ENCODE peak calls at places on chromosomes 3 and 15, in four cellular contexts. S is GM23248, E is MM.1S, T is hypothalamus. H is an unnamed sample.

GRCh38 chr15:23629234-23629805 is 18.3 kb downstream of the MAGEL2 start:
- DNase-seq in S (peak), E (peak), T (no peak), H (no peak)

GRCh38 chr3:75863130-75863529 is 77.8 kb upstream of the ZNF717 start:
- DNase-seq in S (no peak), E (no peak), T (no peak), H (no peak)

GRCh38 chr3:127532561-127533203 is 57.9 kb downstream of the TPRA1 start:
- DNase-seq in S (no peak), E (no peak), T (no peak), H (no peak)

GRCh38 chr15:96340611-96341464 is 10.3 kb downstream of the NR2F2 start:
- DNase-seq in S (peak), E (peak), T (no peak), H (no peak)

GRCh38 chr15:65092046-65092770 is 15.7 kb downstream of the KBTBD13 start:
- DNase-seq in S (no peak), E (no peak), T (no peak), H (no peak)

GRCh38 chr15:38650384-38650783 is 85.8 kb upstream of the RASGRP1 start:
- DNase-seq in S (no peak), E (no peak), T (no peak), H (no peak)

GRCh38 chr3:128309026-128309425 is 155.7 kb downstream of the EEFSEC start:
- DNase-seq in S (no peak), E (no peak), T (no peak), H (no peak)

GRCh38 chr3:71447197-71447596 is 136.3 kb downstream of the FOXP1 start:
- DNase-seq in S (no peak), E (no peak), T (no peak), H (no peak)

GRCh38 chr3:121995190-121996137 is 26.6 kb downstream of the ILDR1 start:
- DNase-seq in S (peak), E (peak), T (no peak), H (no peak)

GRCh38 chr3:165390171-165390570 is 194.0 kb upstream of the SLITRK3 start:
- DNase-seq in S (no peak), E (no peak), T (no peak), H (no peak)

GRCh38 chr3:16496408-16497222 is 16.9 kb downstream of the RFTN1 start:
- DNase-seq in S (no peak), E (no peak), T (no peak), H (no peak)

GRCh38 chr3:129592362-129593150 is 13.9 kb downstream of the PLXND1 start:
- DNase-seq in S (peak), E (no peak), T (peak), H (no peak)

GRCh38 chr3:177523991-177524438 is 326.7 kb upstream of the TBL1XR1 start:
- DNase-seq in S (no peak), E (no peak), T (no peak), H (no peak)

GRCh38 chr3:174023445-174023844 is 625.9 kb downstream of the NLGN1 start:
- DNase-seq in S (no peak), E (no peak), T (peak), H (no peak)

GRCh38 chr3:192812736-192813383 is 85.5 kb upstream of the FGF12 start:
- DNase-seq in S (peak), E (peak), T (peak), H (no peak)

GRCh38 chr3:142907996-142908395 is 19.1 kb upstream of the PCOLCE2 start:
- DNase-seq in S (no peak), E (no peak), T (no peak), H (no peak)

GRCh38 chr15:70355275-70355795 is 257.6 kb upstream of the TLE3 start:
- DNase-seq in S (no peak), E (no peak), T (no peak), H (no peak)

GRCh38 chr3:112770026-112770626 is 76.5 kb downstream of the CD200R1L start:
- DNase-seq in S (peak), E (peak), T (no peak), H (no peak)

GRCh38 chr15:97077930-97078329 is 747.4 kb downstream of the NR2F2 start:
- DNase-seq in S (no peak), E (no peak), T (no peak), H (no peak)

GRCh38 chr15:70051948-70052633 is 45.6 kb downstream of the TLE3 start:
- DNase-seq in S (no peak), E (no peak), T (no peak), H (no peak)

GRCh38 chr15:58423858-58424608 is 7.8 kb upstream of the LIPC start:
- DNase-seq in S (peak), E (no peak), T (no peak), H (no peak)

GRCh38 chr3:143120716-143121239 is 1.2 kb downstream of the CHST2 start:
- DNase-seq in S (peak), E (peak), T (peak), H (peak)

GRCh38 chr15:33864360-33865075 is 103.8 kb upstream of the CHRM5 start:
- DNase-seq in S (no peak), E (no peak), T (peak), H (no peak)

GRCh38 chr15:89068325-89068784 is 19.9 kb upstream of the ABHD2 start:
- DNase-seq in S (peak), E (no peak), T (no peak), H (peak)

GRCh38 chr3:147521646-147522045 is 112.5 kb downstream of the ZIC1 start:
- DNase-seq in S (peak), E (no peak), T (no peak), H (no peak)

GRCh38 chr3:45191424-45191823 is 34.7 kb downstream of the TMEM158 start:
- DNase-seq in S (no peak), E (no peak), T (no peak), H (no peak)

GRCh38 chr3:46913644-46914043 is 36.1 kb downstream of the PTH1R start:
- DNase-seq in S (peak), E (no peak), T (peak), H (no peak)

GRCh38 chr3:9820543-9820942 is 10.5 kb downstream of the TTLL3 start:
- DNase-seq in S (no peak), E (no peak), T (no peak), H (no peak)